ENCODE peak calls at places on chromosomes 7 and 10, in seven cellular contexts. W is AG09319, H is H9, G is GM23338, I is psoas muscle, M is pancreas, C is Calu3. N is an unnamed sample.

GRCh38 chr10:58820862-58821559 is 308.3 kb downstream of the BICC1 start:
- DNase-seq in G (no peak), M (no peak), C (no peak), W (no peak), I (no peak), H (no peak), N (no peak)

GRCh38 chr7:119959811-119960210 is 313.2 kb upstream of the KCND2 start:
- DNase-seq in C (no peak), M (no peak), I (no peak), G (no peak), W (no peak), H (no peak), N (no peak)

GRCh38 chr10:129467346-129468119 is 492 bp downstream of the MGMT start:
- DNase-seq in W (no peak), I (no peak), M (peak), H (no peak), C (no peak), G (peak), N (no peak)

GRCh38 chr7:150323682-150324365 is 479 bp upstream of the ACTR3C start:
- DNase-seq in C (no peak), W (no peak), H (no peak), M (no peak), G (no peak), I (no peak), N (no peak)

GRCh38 chr7:141697211-141697871 is 4.6 kb downstream of the DENND11 start:
- DNase-seq in C (no peak), G (no peak), M (no peak), I (no peak), H (no peak), W (no peak), N (no peak)

GRCh38 chr7:24907311-24907886 is 72.6 kb downstream of the OSBPL3 start:
- DNase-seq in I (no peak), M (no peak), G (no peak), C (peak), H (no peak), W (no peak), N (no peak)

GRCh38 chr7:156162451-156162850 is 350.2 kb upstream of the SHH start:
- DNase-seq in M (no peak), W (no peak), G (no peak), H (no peak), I (no peak), C (no peak), N (no peak)

GRCh38 chr10:119734396-119735332 is 8.8 kb downstream of the INPP5F start:
- DNase-seq in I (no peak), M (no peak), C (no peak), H (no peak), W (no peak), G (peak), N (no peak)

GRCh38 chr7:92874567-92874966 is 38.2 kb upstream of the CDK6 start:
- DNase-seq in M (no peak), C (no peak), W (no peak), I (no peak), H (no peak), G (no peak), N (no peak)

GRCh38 chr7:116122972-116123595 is 87.3 kb upstream of the TES start:
- DNase-seq in H (no peak), M (no peak), I (no peak), G (peak), C (peak), W (peak), N (no peak)

GRCh38 chr10:114402233-114402632 is 2.1 kb downstream of the AFAP1L2 start:
- DNase-seq in W (no peak), I (no peak), M (no peak), C (no peak), H (no peak), G (no peak), N (no peak)

GRCh38 chr10:114405011-114405350 is 679 bp upstream of the AFAP1L2 start:
- DNase-seq in C (no peak), G (no peak), M (no peak), W (no peak), I (no peak), H (peak), N (no peak)

GRCh38 chr10:114402871-114403544 is 1.3 kb downstream of the AFAP1L2 start:
- DNase-seq in G (peak), W (no peak), H (no peak), I (no peak), M (no peak), C (no peak), N (no peak)

GRCh38 chr10:114404171-114405010 is at the start of gene AFAP1L2:
- DNase-seq in I (peak), W (no peak), G (peak), M (peak), H (peak), C (no peak), N (peak)

GRCh38 chr10:114403545-114404161 is 649 bp downstream of the AFAP1L2 start:
- DNase-seq in H (peak), W (no peak), C (no peak), M (peak), G (peak), I (peak), N (peak)
- TF ChIP-seq CTCF in H (peak), W (peak), C (no peak), M (no peak), G (peak), I (no peak), N (no peak)

GRCh38 chr7:106563466-106564150 is 97.3 kb downstream of the CCDC71L start:
- DNase-seq in C (peak), M (no peak), H (no peak), G (no peak), I (no peak), W (no peak), N (no peak)

GRCh38 chr7:106566672-106567071 is 94.3 kb downstream of the CCDC71L start:
- DNase-seq in W (no peak), G (no peak), C (no peak), H (no peak), M (no peak), I (no peak), N (no peak)

GRCh38 chr7:106565428-106565827 is 95.5 kb downstream of the CCDC71L start:
- DNase-seq in C (no peak), I (no peak), G (no peak), H (no peak), M (no peak), W (no peak), N (no peak)

GRCh38 chr7:106568002-106568679 is 92.8 kb downstream of the CCDC71L start:
- DNase-seq in H (no peak), I (no peak), G (no peak), W (no peak), C (no peak), M (no peak), N (no peak)

DNA sequence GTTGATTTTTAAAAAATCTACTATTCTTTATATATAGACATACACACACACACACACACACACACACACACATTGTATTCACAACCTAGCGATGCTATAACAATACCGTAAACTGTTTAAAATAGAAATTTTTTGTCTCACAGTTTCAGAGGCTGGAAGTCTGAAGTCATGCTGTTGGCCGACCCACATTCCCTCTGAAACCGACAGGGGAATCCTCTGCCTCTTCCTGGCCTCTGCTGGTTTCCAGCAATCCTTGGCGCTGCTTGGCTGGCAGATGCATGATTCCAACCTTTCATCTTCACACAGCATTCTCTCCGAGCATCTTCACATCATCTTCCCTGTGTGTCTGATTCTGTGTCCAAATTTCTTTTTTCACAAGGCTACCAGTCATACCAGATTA is 94.8 kb downstream of the CCDC71L start:
- DNase-seq in H (no peak), G (no peak), I (no peak), W (no peak), C (no peak), M (no peak), N (no peak)
- TF ChIP-seq CTCF in H (no peak), G (no peak), I (no peak), W (no peak), C (no peak), M (no peak), N (no peak)

DNA sequence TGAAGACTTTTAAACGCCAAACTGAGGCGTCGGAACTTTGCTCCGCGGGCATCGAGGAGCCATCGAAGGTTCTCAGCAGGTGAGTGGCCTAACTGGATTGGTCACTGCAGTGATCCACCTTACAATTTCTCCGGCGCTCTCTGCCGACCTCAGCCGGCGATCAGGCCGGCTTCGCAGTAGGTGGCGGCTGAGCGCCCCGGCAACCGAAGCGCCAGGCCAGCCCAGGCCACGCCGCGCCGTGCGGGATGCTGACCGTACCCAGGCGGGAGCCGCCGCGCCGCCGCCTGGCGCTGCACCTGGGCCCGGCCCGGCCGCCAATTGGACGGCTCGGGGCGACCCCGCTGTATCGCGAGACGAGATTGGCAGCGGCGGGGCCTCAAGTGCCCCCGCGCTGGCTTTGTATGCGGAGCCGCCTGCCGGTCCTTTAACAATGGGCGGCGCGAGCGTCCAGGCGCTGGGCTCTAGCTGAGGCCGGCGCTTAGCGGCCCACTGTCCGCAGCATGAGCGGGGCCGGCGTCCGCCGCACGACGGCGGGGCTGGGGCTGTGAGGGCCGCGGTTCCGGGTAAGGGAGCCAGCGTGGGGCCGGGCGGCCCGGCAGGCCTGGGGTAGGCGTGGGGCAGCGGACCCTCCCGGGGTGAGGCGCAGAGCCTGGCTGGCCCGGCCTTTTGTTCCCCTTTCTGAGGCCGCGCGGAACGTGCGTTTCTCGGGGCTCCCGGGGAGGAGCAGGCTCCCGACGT is at the start of gene CCNJ:
- DNase-seq in I (peak), C (peak), G (peak), M (peak), W (peak), H (peak), N (peak)
- TF ChIP-seq CTCF in I (peak), C (no peak), G (no peak), M (no peak), W (no peak), H (peak), N (peak)

DNA sequence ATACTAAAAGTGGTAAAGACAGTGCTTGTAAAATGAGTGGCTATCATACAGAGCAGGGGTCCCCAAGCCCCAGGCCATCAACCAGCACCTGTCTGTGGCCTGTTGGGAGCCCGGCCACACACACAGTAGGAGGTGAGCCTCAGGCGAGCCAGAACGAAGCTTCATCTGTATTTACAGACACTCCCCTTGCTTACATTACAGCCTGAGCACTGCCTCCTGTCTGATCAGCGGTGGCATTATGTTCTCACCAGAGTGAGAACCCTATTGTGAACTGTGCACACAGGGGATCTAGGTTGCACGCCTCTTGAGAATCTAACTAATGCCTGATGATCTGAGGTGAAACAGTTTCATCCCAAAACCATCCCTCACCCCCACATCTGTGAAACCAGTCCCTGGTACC is 58.7 kb downstream of the ITGA8 start:
- DNase-seq in M (no peak), H (peak), G (peak), C (no peak), W (no peak), I (no peak), N (no peak)
- TF ChIP-seq CTCF in M (no peak), H (peak), G (peak), C (no peak), W (no peak), I (no peak), N (no peak)

N was measured in dorsolateral prefrontal cortex.